ENCODE peak calls at places on chromosomes 11 and 22, in five cellular contexts. I is tibial nerve, M is thoracic aorta, W is adrenal gland, O is pancreas. A is an unnamed sample.

GRCh38 chr11:13343931-13344717 is 66.5 kb downstream of the BMAL1 start:
- DNase-seq in I (peak; percentile 87), M (peak; percentile 33), W (peak; percentile 62), O (peak; percentile 59), A (peak; percentile 83)

GRCh38 chr22:44431256-44431655 is 66.8 kb downstream of the RTL6 start:
- DNase-seq in I (no peak), M (no peak), W (no peak), O (no peak), A (no peak)

GRCh38 chr11:61927501-61927900 is 10.1 kb upstream of the RAB3IL1 start:
- DNase-seq in I (no peak), M (no peak), W (no peak), O (no peak), A (no peak)

GRCh38 chr11:61840371-61840770 is 12.3 kb downstream of the FADS2 start:
- DNase-seq in I (no peak), M (no peak), W (no peak), O (no peak), A (no peak)

GRCh38 chr11:6734616-6735015 is 37.2 kb downstream of the OR2AG2 start:
- DNase-seq in I (no peak), M (no peak), W (no peak), O (no peak), A (no peak)

GRCh38 chr11:129589190-129589589 is 213.5 kb downstream of the BARX2 start:
- DNase-seq in I (no peak), M (no peak), W (no peak), O (no peak), A (no peak)

GRCh38 chr11:107018902-107019493 is 722 bp upstream of the GUCY1A2 start:
- DNase-seq in I (peak; percentile 21), M (no peak), W (peak; percentile 52), O (peak; percentile 65), A (peak; percentile 44)

GRCh38 chr11:114110948-114111347 is 51.4 kb downstream of the ZBTB16 start:
- DNase-seq in I (peak; percentile 78), M (no peak), W (peak; percentile 66), O (no peak), A (no peak)

GRCh38 chr11:34909955-34910354 is 6.2 kb downstream of the APIP start:
- DNase-seq in I (no peak), M (no peak), W (peak; percentile 36), O (no peak), A (no peak)

GRCh38 chr11:132296946-132297610 is 926.7 kb downstream of the NTM start:
- DNase-seq in I (no peak), M (no peak), W (no peak), O (no peak), A (no peak)

GRCh38 chr11:13423372-13423771 is 39.6 kb downstream of the BTBD10 start:
- DNase-seq in I (no peak), M (no peak), W (no peak), O (no peak), A (no peak)

GRCh38 chr11:95486979-95487378 is 256.0 kb upstream of the SESN3 start:
- DNase-seq in I (no peak), M (no peak), W (no peak), O (no peak), A (no peak)

GRCh38 chr22:32723632-32724031 is 77.9 kb upstream of the TIMP3 start:
- DNase-seq in I (peak; percentile 61), M (no peak), W (peak; percentile 65), O (peak; percentile 69), A (peak; percentile 52)

GRCh38 chr11:40130427-40130826 is 1329.0 kb downstream of the LRRC4C start:
- DNase-seq in I (no peak), M (no peak), W (no peak), O (no peak), A (no peak)

GRCh38 chr11:76663912-76664440 is 6.6 kb downstream of the LRRC32 start:
- DNase-seq in I (no peak), M (no peak), W (peak; percentile 11), O (no peak), A (no peak)

GRCh38 chr11:76800466-76801200 is 17.5 kb downstream of the TSKU start:
- DNase-seq in I (peak; percentile 14), M (no peak), W (no peak), O (peak; percentile 88), A (no peak)

GRCh38 chr11:3971756-3972404 is 116.4 kb downstream of the STIM1 start:
- DNase-seq in I (no peak), M (no peak), W (no peak), O (no peak), A (no peak)

GRCh38 chr11:78647986-78648875 is 73.6 kb upstream of the NARS2 start:
- DNase-seq in I (no peak), M (no peak), W (no peak), O (no peak), A (no peak)

GRCh38 chr11:1778141-1778911 is 14.6 kb upstream of the CTSD start:
- DNase-seq in I (no peak), M (no peak), W (no peak), O (peak; percentile 15), A (no peak)

GRCh38 chr11:96543177-96543576 is 153.4 kb downstream of the JRKL start:
- DNase-seq in I (no peak), M (no peak), W (no peak), O (no peak), A (no peak)

GRCh38 chr11:78722786-78723185 is 148.1 kb upstream of the NARS2 start:
- DNase-seq in I (no peak), M (no peak), W (no peak), O (no peak), A (no peak)

GRCh38 chr11:121451178-121451981 is 734 bp upstream of the SORL1 start:
- DNase-seq in I (no peak), M (no peak), W (no peak), O (no peak), A (no peak)
- H3K27ac ChIP-seq in I (no peak overlapping the region), M (no peak overlapping the region), W (no peak overlapping the region), O (peak overlapping the region; percentile 58), A (no peak overlapping the region)

GRCh38 chr11:26088391-26088790 is 243.5 kb upstream of the ANO3 start:
- DNase-seq in I (no peak), M (no peak), W (no peak), O (no peak), A (no peak)

GRCh38 chr11:26093206-26093605 is 238.7 kb upstream of the ANO3 start:
- DNase-seq in I (no peak), M (no peak), W (no peak), O (no peak), A (no peak)

GRCh38 chr11:26084313-26084712 is 247.6 kb upstream of the ANO3 start:
- DNase-seq in I (no peak), M (no peak), W (no peak), O (no peak), A (no peak)

GRCh38 chr11:26087095-26087935 is 244.6 kb upstream of the ANO3 start:
- DNase-seq in I (no peak), M (no peak), W (no peak), O (no peak), A (no peak)
- H3K4me1 ChIP-seq in I (no peaks in the 10 kb centered on the region), M (no peaks in the 10 kb centered on the region), W (no peaks in the 10 kb centered on the region), O (no peaks in the 10 kb centered on the region), A (no peaks in the 10 kb centered on the region)

GRCh38 chr11:73267122-73267846 is 4.9 kb upstream of the P2RY6 start:
- DNase-seq in I (no peak), M (no peak), W (no peak), O (no peak), A (no peak)

GRCh38 chr11:73269353-73270088 is 2.6 kb upstream of the P2RY6 start:
- DNase-seq in I (no peak), M (no peak), W (no peak), O (no peak), A (no peak)

GRCh38 chr11:73270089-73270854 is 1.9 kb upstream of the P2RY6 start:
- DNase-seq in I (no peak), M (no peak), W (no peak), O (no peak), A (no peak)

GRCh38 chr11:73267921-73268540 is 4.1 kb upstream of the P2RY6 start:
- DNase-seq in I (no peak), M (no peak), W (no peak), O (no peak), A (no peak)

GRCh38 chr11:73268671-73269271 is 3.4 kb upstream of the P2RY6 start:
- DNase-seq in I (no peak), M (no peak), W (no peak), O (no peak), A (no peak)
- H3K4me3 ChIP-seq in I (no peak overlapping the region), M (no peak overlapping the region), W (no peak overlapping the region), O (no peak overlapping the region), A (no peak overlapping the region)

DNA sequence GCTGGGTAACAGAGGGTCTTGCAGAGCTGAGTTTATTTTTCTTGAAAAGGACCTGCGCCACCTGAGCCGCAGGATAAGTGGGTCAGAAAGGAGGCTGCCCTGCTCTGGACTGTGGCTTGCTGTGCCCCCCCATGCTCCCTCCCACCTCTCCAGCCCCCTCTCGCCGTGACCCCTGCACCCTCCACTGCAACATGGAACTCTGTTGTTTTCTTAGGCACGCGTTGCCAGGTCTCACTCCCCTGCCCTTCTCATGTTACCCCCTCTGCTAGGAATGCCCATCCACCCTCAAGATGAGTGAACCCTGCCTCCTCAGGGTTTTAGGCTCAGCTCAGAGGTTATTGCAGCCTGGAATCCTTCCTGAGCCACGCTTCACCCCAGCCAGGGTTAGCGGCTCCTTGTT is 10.8 kb downstream of the ETS1 start:
- DNase-seq in I (no peak), M (no peak), W (no peak), O (no peak), A (no peak)
- H3K27ac ChIP-seq in I (no peak overlapping the region), M (no peak overlapping the region), W (no peak overlapping the region), O (no peak overlapping the region), A (no peak overlapping the region)

DNA sequence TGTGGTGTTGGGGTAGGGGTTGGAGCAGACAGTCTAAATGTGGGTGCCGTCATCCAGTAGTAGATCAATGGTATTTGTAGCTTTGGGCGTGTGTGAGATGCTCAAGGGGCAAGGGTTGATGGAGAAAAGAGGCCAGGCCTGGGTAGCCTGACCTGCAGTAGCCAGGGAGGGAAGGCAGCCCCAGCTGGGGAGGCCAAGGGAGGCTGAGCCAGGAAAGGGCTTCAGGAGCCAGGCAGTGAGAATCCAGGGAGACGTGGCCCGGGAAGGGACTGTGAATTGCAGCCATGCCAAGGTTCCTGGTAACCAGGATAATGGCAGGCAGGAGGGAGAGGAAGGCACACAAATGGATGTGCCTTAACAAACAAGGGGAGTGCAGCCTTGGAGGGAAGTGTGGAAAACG is 2.5 kb upstream of the DERL3 start:
- DNase-seq in I (no peak), M (no peak), W (no peak), O (no peak), A (no peak)
- H3K4me1 ChIP-seq in I (no peaks in the 10 kb centered on the region), M (peaks cover 38% of the 10 kb centered on the region), W (peaks cover 20% of the 10 kb centered on the region), O (no peaks in the 10 kb centered on the region), A (peaks cover 16% of the 10 kb centered on the region)

DNA sequence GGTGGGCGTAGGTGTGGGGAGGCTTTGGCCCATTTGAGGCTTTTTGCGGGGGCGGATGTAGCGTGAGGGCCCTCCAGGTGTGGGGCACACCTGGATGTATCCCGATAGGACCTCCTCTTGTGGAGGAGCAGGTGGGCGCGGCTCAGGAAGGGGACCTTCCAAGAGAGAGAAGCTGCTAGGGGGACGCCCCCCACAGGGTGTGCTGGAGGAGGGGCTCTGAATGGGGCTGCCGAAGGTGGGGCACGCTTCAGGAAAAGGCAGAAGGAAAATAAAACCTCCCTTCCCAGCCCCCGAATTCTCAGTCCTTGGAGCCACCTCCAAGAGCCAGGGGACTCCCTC is 621 bp downstream of the SGSM1 start:
- DNase-seq in I (no peak), M (no peak), W (no peak), O (no peak), A (no peak)
- H3K4me3 ChIP-seq in I (peak overlapping the region; percentile 56), M (peak overlapping the region; percentile 83), W (no peak overlapping the region), O (peak overlapping the region; percentile 76), A (no peak overlapping the region)